ENCODE peak calls at places on chromosomes 5 and 9, in eight cellular contexts. One of them, this sample, is unnamed.

GRCh38 chr5:62790348-62790747 is 211.7 kb downstream of the LRRC70 start:
- DNase-seq in non-pigmented ciliary epithelial cell: no peak
- DNase-seq in glomerular endothelial cell: no peak
- DNase-seq in sigmoid colon: no peak
- DNase-seq in HT1080: no peak
- DNase-seq in stimulated activated CD4-positive, alpha-beta T cell treated with anti-CD3 and anti-CD28 coated beads, Interleukin-15, amount 100 ng/mL, for 24 hours: no peak
- DNase-seq in type B pancreatic cell: no peak
- DNase-seq in left lung: peak
- DNase-seq in this sample: no peak

GRCh38 chr5:12294151-12294550 is 389.9 kb upstream of the CTNND2 start:
- DNase-seq in left lung: no peak
- DNase-seq in HT1080: no peak
- DNase-seq in stimulated activated CD4-positive, alpha-beta T cell treated with anti-CD3 and anti-CD28 coated beads, Interleukin-15, amount 100 ng/mL, for 24 hours: no peak
- DNase-seq in non-pigmented ciliary epithelial cell: no peak
- DNase-seq in sigmoid colon: no peak
- DNase-seq in type B pancreatic cell: no peak
- DNase-seq in glomerular endothelial cell: no peak
- DNase-seq in this sample: no peak

GRCh38 chr5:143200781-143201398 is 202.6 kb downstream of the NR3C1 start:
- DNase-seq in non-pigmented ciliary epithelial cell: peak
- DNase-seq in left lung: no peak
- DNase-seq in sigmoid colon: no peak
- DNase-seq in glomerular endothelial cell: no peak
- DNase-seq in HT1080: peak
- DNase-seq in stimulated activated CD4-positive, alpha-beta T cell treated with anti-CD3 and anti-CD28 coated beads, Interleukin-15, amount 100 ng/mL, for 24 hours: no peak
- DNase-seq in type B pancreatic cell: no peak
- DNase-seq in this sample: no peak

GRCh38 chr5:74290634-74291033 is 349.9 kb downstream of the ENC1 start:
- DNase-seq in glomerular endothelial cell: no peak
- DNase-seq in stimulated activated CD4-positive, alpha-beta T cell treated with anti-CD3 and anti-CD28 coated beads, Interleukin-15, amount 100 ng/mL, for 24 hours: no peak
- DNase-seq in HT1080: no peak
- DNase-seq in non-pigmented ciliary epithelial cell: no peak
- DNase-seq in left lung: no peak
- DNase-seq in type B pancreatic cell: no peak
- DNase-seq in sigmoid colon: no peak
- DNase-seq in this sample: no peak

GRCh38 chr5:95533106-95533505 is 21.7 kb downstream of the SKIC3 start:
- DNase-seq in sigmoid colon: no peak
- DNase-seq in stimulated activated CD4-positive, alpha-beta T cell treated with anti-CD3 and anti-CD28 coated beads, Interleukin-15, amount 100 ng/mL, for 24 hours: no peak
- DNase-seq in HT1080: no peak
- DNase-seq in non-pigmented ciliary epithelial cell: no peak
- DNase-seq in type B pancreatic cell: no peak
- DNase-seq in glomerular endothelial cell: no peak
- DNase-seq in left lung: no peak
- DNase-seq in this sample: no peak

GRCh38 chr5:168076561-168076991 is 214.9 kb upstream of the WWC1 start:
- DNase-seq in glomerular endothelial cell: no peak
- DNase-seq in non-pigmented ciliary epithelial cell: no peak
- DNase-seq in sigmoid colon: peak
- DNase-seq in left lung: no peak
- DNase-seq in HT1080: no peak
- DNase-seq in stimulated activated CD4-positive, alpha-beta T cell treated with anti-CD3 and anti-CD28 coated beads, Interleukin-15, amount 100 ng/mL, for 24 hours: peak
- DNase-seq in type B pancreatic cell: no peak
- DNase-seq in this sample: no peak

GRCh38 chr5:74384851-74385250 is 255.7 kb downstream of the ENC1 start:
- DNase-seq in glomerular endothelial cell: peak
- DNase-seq in sigmoid colon: no peak
- DNase-seq in left lung: no peak
- DNase-seq in type B pancreatic cell: no peak
- DNase-seq in HT1080: no peak
- DNase-seq in stimulated activated CD4-positive, alpha-beta T cell treated with anti-CD3 and anti-CD28 coated beads, Interleukin-15, amount 100 ng/mL, for 24 hours: no peak
- DNase-seq in non-pigmented ciliary epithelial cell: no peak
- DNase-seq in this sample: no peak

GRCh38 chr9:127779136-127779981 is 893 bp upstream of the SH2D3C start:
- DNase-seq in stimulated activated CD4-positive, alpha-beta T cell treated with anti-CD3 and anti-CD28 coated beads, Interleukin-15, amount 100 ng/mL, for 24 hours: peak
- DNase-seq in type B pancreatic cell: no peak
- DNase-seq in glomerular endothelial cell: no peak
- DNase-seq in left lung: no peak
- DNase-seq in non-pigmented ciliary epithelial cell: no peak
- DNase-seq in sigmoid colon: no peak
- DNase-seq in HT1080: no peak
- DNase-seq in this sample: no peak

GRCh38 chr5:74786851-74787250 is 19.8 kb downstream of the NSA2 start:
- DNase-seq in left lung: no peak
- DNase-seq in stimulated activated CD4-positive, alpha-beta T cell treated with anti-CD3 and anti-CD28 coated beads, Interleukin-15, amount 100 ng/mL, for 24 hours: no peak
- DNase-seq in type B pancreatic cell: no peak
- DNase-seq in non-pigmented ciliary epithelial cell: no peak
- DNase-seq in sigmoid colon: no peak
- DNase-seq in HT1080: no peak
- DNase-seq in glomerular endothelial cell: no peak
- DNase-seq in this sample: no peak

GRCh38 chr5:56440871-56441740 is 208.0 kb upstream of the ANKRD55 start:
- DNase-seq in stimulated activated CD4-positive, alpha-beta T cell treated with anti-CD3 and anti-CD28 coated beads, Interleukin-15, amount 100 ng/mL, for 24 hours: no peak
- DNase-seq in left lung: no peak
- DNase-seq in sigmoid colon: no peak
- DNase-seq in HT1080: no peak
- DNase-seq in type B pancreatic cell: no peak
- DNase-seq in non-pigmented ciliary epithelial cell: peak
- DNase-seq in glomerular endothelial cell: no peak
- DNase-seq in this sample: no peak

GRCh38 chr9:37329576-37329975 is 92.9 kb upstream of the GRHPR start:
- DNase-seq in glomerular endothelial cell: no peak
- DNase-seq in type B pancreatic cell: no peak
- DNase-seq in non-pigmented ciliary epithelial cell: no peak
- DNase-seq in HT1080: peak
- DNase-seq in left lung: no peak
- DNase-seq in stimulated activated CD4-positive, alpha-beta T cell treated with anti-CD3 and anti-CD28 coated beads, Interleukin-15, amount 100 ng/mL, for 24 hours: no peak
- DNase-seq in sigmoid colon: no peak
- DNase-seq in this sample: no peak

GRCh38 chr5:151223447-151224264 is at the start of gene CCDC69:
- DNase-seq in type B pancreatic cell: peak
- DNase-seq in non-pigmented ciliary epithelial cell: no peak
- DNase-seq in left lung: peak
- DNase-seq in glomerular endothelial cell: no peak
- DNase-seq in HT1080: peak
- DNase-seq in sigmoid colon: peak
- DNase-seq in stimulated activated CD4-positive, alpha-beta T cell treated with anti-CD3 and anti-CD28 coated beads, Interleukin-15, amount 100 ng/mL, for 24 hours: peak
- DNase-seq in this sample: peak

GRCh38 chr5:78108564-78108963 is 185.9 kb downstream of the AP3B1 start:
- DNase-seq in left lung: no peak
- DNase-seq in HT1080: no peak
- DNase-seq in stimulated activated CD4-positive, alpha-beta T cell treated with anti-CD3 and anti-CD28 coated beads, Interleukin-15, amount 100 ng/mL, for 24 hours: no peak
- DNase-seq in type B pancreatic cell: no peak
- DNase-seq in non-pigmented ciliary epithelial cell: no peak
- DNase-seq in sigmoid colon: no peak
- DNase-seq in glomerular endothelial cell: no peak
- DNase-seq in this sample: no peak

GRCh38 chr5:39520232-39520572 is 95.4 kb upstream of the DAB2 start:
- DNase-seq in sigmoid colon: no peak
- DNase-seq in non-pigmented ciliary epithelial cell: peak
- DNase-seq in stimulated activated CD4-positive, alpha-beta T cell treated with anti-CD3 and anti-CD28 coated beads, Interleukin-15, amount 100 ng/mL, for 24 hours: no peak
- DNase-seq in glomerular endothelial cell: no peak
- DNase-seq in type B pancreatic cell: no peak
- DNase-seq in left lung: no peak
- DNase-seq in HT1080: peak
- DNase-seq in this sample: no peak

GRCh38 chr9:112084334-112084733 is 90.8 kb downstream of the SUSD1 start:
- DNase-seq in HT1080: no peak
- DNase-seq in non-pigmented ciliary epithelial cell: no peak
- DNase-seq in sigmoid colon: no peak
- DNase-seq in stimulated activated CD4-positive, alpha-beta T cell treated with anti-CD3 and anti-CD28 coated beads, Interleukin-15, amount 100 ng/mL, for 24 hours: no peak
- DNase-seq in left lung: no peak
- DNase-seq in type B pancreatic cell: no peak
- DNase-seq in glomerular endothelial cell: no peak
- DNase-seq in this sample: no peak

GRCh38 chr5:64594601-64595518 is 89.0 kb downstream of the RGS7BP start:
- DNase-seq in sigmoid colon: no peak
- DNase-seq in stimulated activated CD4-positive, alpha-beta T cell treated with anti-CD3 and anti-CD28 coated beads, Interleukin-15, amount 100 ng/mL, for 24 hours: no peak
- DNase-seq in glomerular endothelial cell: no peak
- DNase-seq in left lung: no peak
- DNase-seq in non-pigmented ciliary epithelial cell: no peak
- DNase-seq in type B pancreatic cell: no peak
- DNase-seq in HT1080: no peak
- DNase-seq in this sample: no peak

GRCh38 chr9:134386951-134387831 is 60.9 kb downstream of the RXRA start:
- DNase-seq in HT1080: no peak
- DNase-seq in left lung: no peak
- DNase-seq in type B pancreatic cell: no peak
- DNase-seq in stimulated activated CD4-positive, alpha-beta T cell treated with anti-CD3 and anti-CD28 coated beads, Interleukin-15, amount 100 ng/mL, for 24 hours: no peak
- DNase-seq in non-pigmented ciliary epithelial cell: no peak
- DNase-seq in glomerular endothelial cell: no peak
- DNase-seq in sigmoid colon: peak
- DNase-seq in this sample: no peak

GRCh38 chr5:155222393-155222792 is 208.8 kb downstream of the KIF4B start:
- DNase-seq in stimulated activated CD4-positive, alpha-beta T cell treated with anti-CD3 and anti-CD28 coated beads, Interleukin-15, amount 100 ng/mL, for 24 hours: no peak
- DNase-seq in HT1080: no peak
- DNase-seq in type B pancreatic cell: no peak
- DNase-seq in non-pigmented ciliary epithelial cell: no peak
- DNase-seq in glomerular endothelial cell: no peak
- DNase-seq in sigmoid colon: no peak
- DNase-seq in left lung: no peak
- DNase-seq in this sample: no peak

GRCh38 chr5:52771343-52772039 is 16.2 kb upstream of the ITGA1 start:
- DNase-seq in glomerular endothelial cell: no peak
- DNase-seq in HT1080: no peak
- DNase-seq in non-pigmented ciliary epithelial cell: no peak
- DNase-seq in type B pancreatic cell: no peak
- DNase-seq in left lung: no peak
- DNase-seq in stimulated activated CD4-positive, alpha-beta T cell treated with anti-CD3 and anti-CD28 coated beads, Interleukin-15, amount 100 ng/mL, for 24 hours: peak
- DNase-seq in sigmoid colon: no peak
- DNase-seq in this sample: no peak

GRCh38 chr5:65871182-65871581 is 55.2 kb upstream of the ERBIN start:
- DNase-seq in stimulated activated CD4-positive, alpha-beta T cell treated with anti-CD3 and anti-CD28 coated beads, Interleukin-15, amount 100 ng/mL, for 24 hours: no peak
- DNase-seq in left lung: no peak
- DNase-seq in sigmoid colon: no peak
- DNase-seq in non-pigmented ciliary epithelial cell: peak
- DNase-seq in type B pancreatic cell: no peak
- DNase-seq in glomerular endothelial cell: no peak
- DNase-seq in HT1080: peak
- DNase-seq in this sample: no peak

GRCh38 chr5:14089198-14089597 is 53.9 kb upstream of the TRIO start:
- DNase-seq in non-pigmented ciliary epithelial cell: no peak
- DNase-seq in stimulated activated CD4-positive, alpha-beta T cell treated with anti-CD3 and anti-CD28 coated beads, Interleukin-15, amount 100 ng/mL, for 24 hours: no peak
- DNase-seq in left lung: no peak
- DNase-seq in sigmoid colon: no peak
- DNase-seq in type B pancreatic cell: no peak
- DNase-seq in HT1080: no peak
- DNase-seq in glomerular endothelial cell: no peak
- DNase-seq in this sample: no peak

GRCh38 chr9:114155263-114155966 is at the start of gene COL27A1:
- DNase-seq in left lung: peak
- DNase-seq in non-pigmented ciliary epithelial cell: no peak
- DNase-seq in HT1080: peak
- DNase-seq in glomerular endothelial cell: no peak
- DNase-seq in type B pancreatic cell: peak
- DNase-seq in stimulated activated CD4-positive, alpha-beta T cell treated with anti-CD3 and anti-CD28 coated beads, Interleukin-15, amount 100 ng/mL, for 24 hours: peak
- DNase-seq in sigmoid colon: peak
- DNase-seq in this sample: peak

GRCh38 chr5:141875795-141876627 is 2.2 kb downstream of the PCDH1 start:
- DNase-seq in non-pigmented ciliary epithelial cell: no peak
- DNase-seq in type B pancreatic cell: peak
- DNase-seq in sigmoid colon: no peak
- DNase-seq in left lung: peak
- DNase-seq in HT1080: no peak
- DNase-seq in glomerular endothelial cell: no peak
- DNase-seq in stimulated activated CD4-positive, alpha-beta T cell treated with anti-CD3 and anti-CD28 coated beads, Interleukin-15, amount 100 ng/mL, for 24 hours: peak
- DNase-seq in this sample: no peak

GRCh38 chr9:69835412-69836080 is 14.9 kb downstream of the CFAP95 start:
- DNase-seq in stimulated activated CD4-positive, alpha-beta T cell treated with anti-CD3 and anti-CD28 coated beads, Interleukin-15, amount 100 ng/mL, for 24 hours: no peak
- DNase-seq in left lung: no peak
- DNase-seq in type B pancreatic cell: no peak
- DNase-seq in HT1080: no peak
- DNase-seq in non-pigmented ciliary epithelial cell: no peak
- DNase-seq in glomerular endothelial cell: no peak
- DNase-seq in sigmoid colon: no peak
- DNase-seq in this sample: no peak

This sample was measured in KG1.